ENCODE peak calls at places on chromosomes 1 and 21, in seven cellular contexts. M is astrocyte; R is HuH-7; I is activated CD8-positive, alpha-beta memory T cell treated with anti-CD3 and anti-CD28 coated beads, Interleukin-2, amount 50 U/mL, for 48 hours; H is activated naive CD4-positive, alpha-beta T cell; N is adrenal gland; J is epithelial cell of esophagus. X is an unnamed sample.
A peak's percentile ranks its signal among the peaks of the same experiment; 100 is the strongest.

GRCh38 chr1:244945109-244945671 is 80.8 kb upstream of the HNRNPU start:
- DNase-seq in M (no peak), R (no peak), I (no peak), H (no peak), N (no peak), J (no peak), X (no peak)

GRCh38 chr1:243525085-243525487 is 269.2 kb downstream of the SDCCAG8 start:
- DNase-seq in M (peak; percentile 89), R (no peak), I (no peak), H (no peak), N (no peak), J (peak; percentile 56), X (peak; percentile 72)

GRCh38 chr1:230684146-230684545 is 29.8 kb downstream of the AGT start:
- DNase-seq in M (no peak), R (no peak), I (no peak), H (no peak), N (no peak), J (peak; percentile 87), X (peak; percentile 78)

GRCh38 chr1:166999090-166999489 is 10.0 kb downstream of the MAEL start:
- DNase-seq in M (peak; percentile 86), R (no peak), I (no peak), H (no peak), N (no peak), J (no peak), X (no peak)

GRCh38 chr1:79388694-79389361 is 382.3 kb upstream of the ADGRL4 start:
- DNase-seq in M (no peak), R (no peak), I (no peak), H (no peak), N (no peak), J (peak; percentile 11), X (peak; percentile 35)

GRCh38 chr1:89908294-89908992 is 86.5 kb upstream of the ZNF326 start:
- DNase-seq in M (no peak), R (no peak), I (no peak), H (no peak), N (no peak), J (no peak), X (peak; percentile 18)

GRCh38 chr1:230379928-230380327 is 46.2 kb downstream of the PGBD5 start:
- DNase-seq in M (no peak), R (no peak), I (no peak), H (no peak), N (no peak), J (no peak), X (no peak)

GRCh38 chr1:34631126-34631525 is 123.7 kb upstream of the GJB5 start:
- DNase-seq in M (no peak), R (no peak), I (no peak), H (no peak), N (no peak), J (no peak), X (no peak)

GRCh38 chr1:161784963-161785362 is 18.8 kb downstream of the ATF6 start:
- DNase-seq in M (no peak), R (no peak), I (no peak), H (no peak), N (peak; percentile 23), J (no peak), X (no peak)

GRCh38 chr1:145962157-145963102 is 1.9 kb downstream of the ANKRD34A start:
- DNase-seq in M (no peak), R (no peak), I (peak; percentile 71), H (peak; percentile 18), N (peak; percentile 16), J (peak; percentile 13), X (no peak)

GRCh38 chr1:173408886-173409285 is 68.2 kb upstream of the PRDX6 start:
- DNase-seq in M (peak; percentile 27), R (no peak), I (no peak), H (no peak), N (no peak), J (no peak), X (no peak)

GRCh38 chr1:113903496-113904291 is 905 bp downstream of the AP4B1 start:
- DNase-seq in M (no peak), R (no peak), I (no peak), H (no peak), N (no peak), J (peak; percentile 11), X (no peak)

GRCh38 chr1:159953866-159954515 is at the start of gene SLAMF9:
- DNase-seq in M (peak; percentile 47), R (no peak), I (peak; percentile 17), H (no peak), N (no peak), J (peak; percentile 86), X (peak; percentile 97)

GRCh38 chr1:160058087-160058486 is 11.9 kb downstream of the KCNJ10 start:
- DNase-seq in M (no peak), R (no peak), I (no peak), H (no peak), N (no peak), J (peak; percentile 18), X (peak; percentile 20)

GRCh38 chr1:87291107-87291506 is 37.6 kb upstream of the LMO4 start:
- DNase-seq in M (peak; percentile 87), R (no peak), I (no peak), H (no peak), N (no peak), J (no peak), X (no peak)

GRCh38 chr1:24957808-24958752 is 28.0 kb upstream of the RUNX3 start:
- DNase-seq in M (no peak), R (no peak), I (no peak), H (no peak), N (no peak), J (no peak), X (no peak)

GRCh38 chr1:75265792-75266191 is 131.6 kb downstream of the LHX8 start:
- DNase-seq in M (peak; percentile 23), R (peak; percentile 5), I (no peak), H (no peak), N (no peak), J (peak; percentile 46), X (peak; percentile 43)

GRCh38 chr1:51744506-51745303 is 127.8 kb downstream of the OSBPL9 start:
- DNase-seq in M (no peak), R (no peak), I (no peak), H (no peak), N (no peak), J (no peak), X (no peak)

GRCh38 chr1:28955930-28956552 is 41.7 kb downstream of the EPB41 start:
- DNase-seq in M (peak; percentile 34), R (no peak), I (no peak), H (no peak), N (no peak), J (peak; percentile 76), X (peak; percentile 73)

GRCh38 chr1:18539171-18539570 is 58.4 kb downstream of the KLHDC7A start:
- DNase-seq in M (no peak), R (no peak), I (peak; percentile 22), H (no peak), N (no peak), J (no peak), X (peak; percentile 7)

GRCh38 chr1:218890436-218890835 is 283.2 kb upstream of the LYPLAL1 start:
- DNase-seq in M (peak; percentile 10), R (no peak), I (no peak), H (no peak), N (no peak), J (no peak), X (no peak)

GRCh38 chr1:117093091-117093534 is 28.4 kb downstream of the TRIM45 start:
- DNase-seq in M (peak; percentile 100), R (no peak), I (no peak), H (no peak), N (peak; percentile 79), J (peak; percentile 99), X (peak; percentile 100)

GRCh38 chr1:46466477-46467182 is 23.0 kb upstream of the DMBX1 start:
- DNase-seq in M (no peak), R (peak; percentile 68), I (peak; percentile 66), H (no peak), N (no peak), J (peak; percentile 11), X (no peak)

GRCh38 chr1:87826639-87827345 is 498.1 kb downstream of the LMO4 start:
- DNase-seq in M (peak; percentile 10), R (no peak), I (no peak), H (no peak), N (peak; percentile 64), J (peak; percentile 11), X (peak; percentile 28)

GRCh38 chr1:13804240-13804633 is 104.2 kb downstream of the PRDM2 start:
- DNase-seq in M (no peak), R (no peak), I (no peak), H (no peak), N (no peak), J (no peak), X (no peak)

GRCh38 chr21:40141621-40142020 is 274.4 kb downstream of the PCP4 start:
- DNase-seq in M (no peak), R (no peak), I (no peak), H (no peak), N (no peak), J (no peak), X (no peak)

GRCh38 chr1:13869172-13869797 is 169.3 kb downstream of the PRDM2 start:
- DNase-seq in M (no peak), R (no peak), I (no peak), H (no peak), N (no peak), J (no peak), X (no peak)

GRCh38 chr1:28160677-28161328 is 15.7 kb downstream of the PTAFR start:
- DNase-seq in M (peak; percentile 91), R (no peak), I (no peak), H (no peak), N (peak; percentile 51), J (peak; percentile 70), X (peak; percentile 77)

GRCh38 chr21:43193651-43194302 is 25.0 kb downstream of the CRYAA start:
- DNase-seq in M (peak; percentile 76), R (no peak), I (peak; percentile 47), H (no peak), N (peak; percentile 27), J (peak; percentile 96), X (peak; percentile 91)

GRCh38 chr1:29827801-29828525 is 591.6 kb downstream of the PTPRU start:
- DNase-seq in M (no peak), R (no peak), I (no peak), H (no peak), N (no peak), J (no peak), X (no peak)

GRCh38 chr1:182080955-182081582 is 19.6 kb upstream of the ZNF648 start:
- DNase-seq in M (peak; percentile 10), R (peak; percentile 34), I (no peak), H (no peak), N (no peak), J (peak; percentile 56), X (peak; percentile 46)

GRCh38 chr1:25425098-25426085 is 4.8 kb upstream of the RHCE start:
- DNase-seq in M (peak; percentile 30), R (no peak), I (no peak), H (no peak), N (peak; percentile 39), J (peak; percentile 98), X (peak; percentile 92)

GRCh38 chr1:14724234-14724633 is 125.7 kb downstream of the KAZN start:
- DNase-seq in M (peak; percentile 76), R (no peak), I (no peak), H (no peak), N (no peak), J (peak; percentile 42), X (peak; percentile 27)